ENCODE peak calls at places on chromosomes 13 and 19, in five cellular contexts. One of them, this sample, is unnamed.
A peak's percentile ranks its signal among the peaks of the same experiment; 100 is the strongest.

GRCh38 chr19:35451278-35452096 is 3.4 kb downstream of the FFAR2 start:
- DNase-seq in fibroblast of lung: no peak
- DNase-seq in HFF-Myc: no peak
- DNase-seq in DND-41: no peak
- DNase-seq in uterus: no peak
- DNase-seq in this sample: no peak

GRCh38 chr13:106919638-106920037 is 351.7 kb upstream of the ARGLU1 start:
- DNase-seq in fibroblast of lung: peak; percentile 7
- DNase-seq in HFF-Myc: no peak
- DNase-seq in DND-41: no peak
- DNase-seq in uterus: peak; percentile 55
- DNase-seq in this sample: no peak

GRCh38 chr13:50707533-50708096 is 135.9 kb downstream of the DLEU7 start:
- DNase-seq in fibroblast of lung: no peak
- DNase-seq in HFF-Myc: no peak
- DNase-seq in DND-41: peak; percentile 52
- DNase-seq in uterus: no peak
- DNase-seq in this sample: no peak

GRCh38 chr13:65914707-65915106 is 1315.4 kb downstream of the PCDH9 start:
- DNase-seq in fibroblast of lung: peak; percentile 73
- DNase-seq in HFF-Myc: no peak
- DNase-seq in DND-41: no peak
- DNase-seq in uterus: no peak
- DNase-seq in this sample: peak; percentile 33

GRCh38 chr19:45049073-45049736 is 10.4 kb downstream of the CLASRP start:
- DNase-seq in fibroblast of lung: no peak
- DNase-seq in HFF-Myc: no peak
- DNase-seq in DND-41: no peak
- DNase-seq in uterus: no peak
- DNase-seq in this sample: no peak

GRCh38 chr19:12954150-12954962 is 2.7 kb downstream of the GADD45GIP1 start:
- DNase-seq in fibroblast of lung: no peak
- DNase-seq in HFF-Myc: no peak
- DNase-seq in DND-41: no peak
- DNase-seq in uterus: no peak
- DNase-seq in this sample: no peak

GRCh38 chr13:87677334-87678234 is 6.4 kb downstream of the SLITRK5 start:
- DNase-seq in fibroblast of lung: no peak
- DNase-seq in HFF-Myc: no peak
- DNase-seq in DND-41: no peak
- DNase-seq in uterus: no peak
- DNase-seq in this sample: no peak

GRCh38 chr13:26406791-26407190 is 150.7 kb upstream of the WASF3 start:
- DNase-seq in fibroblast of lung: no peak
- DNase-seq in HFF-Myc: no peak
- DNase-seq in DND-41: no peak
- DNase-seq in uterus: no peak
- DNase-seq in this sample: no peak

GRCh38 chr13:104831823-104832222 is 1703.6 kb downstream of the EFNB2 start:
- DNase-seq in fibroblast of lung: no peak
- DNase-seq in HFF-Myc: no peak
- DNase-seq in DND-41: peak; percentile 78
- DNase-seq in uterus: no peak
- DNase-seq in this sample: no peak

GRCh38 chr19:1265611-1266115 is 3.5 kb upstream of the CIRBP start:
- DNase-seq in fibroblast of lung: peak; percentile 73
- DNase-seq in HFF-Myc: peak; percentile 45
- DNase-seq in DND-41: no peak
- DNase-seq in uterus: peak; percentile 75
- DNase-seq in this sample: no peak

GRCh38 chr19:47049307-47049700 is 880 bp upstream of the TMEM160 start:
- DNase-seq in fibroblast of lung: peak; percentile 74
- DNase-seq in HFF-Myc: peak; percentile 4
- DNase-seq in DND-41: no peak
- DNase-seq in uterus: no peak
- DNase-seq in this sample: peak; percentile 58

GRCh38 chr13:111359930-111360329 is 39.5 kb downstream of the TEX29 start:
- DNase-seq in fibroblast of lung: no peak
- DNase-seq in HFF-Myc: no peak
- DNase-seq in DND-41: no peak
- DNase-seq in uterus: no peak
- DNase-seq in this sample: no peak

GRCh38 chr13:99432637-99433542 is 68.4 kb upstream of the TM9SF2 start:
- DNase-seq in fibroblast of lung: peak; percentile 65
- DNase-seq in HFF-Myc: no peak
- DNase-seq in DND-41: peak; percentile 57
- DNase-seq in uterus: peak; percentile 28
- DNase-seq in this sample: peak; percentile 24

GRCh38 chr13:22744688-22745452 is 435.9 kb upstream of the SGCG start:
- DNase-seq in fibroblast of lung: no peak
- DNase-seq in HFF-Myc: no peak
- DNase-seq in DND-41: no peak
- DNase-seq in uterus: no peak
- DNase-seq in this sample: no peak

GRCh38 chr13:101751488-101751887 is 299.0 kb downstream of the ITGBL1 start:
- DNase-seq in fibroblast of lung: peak; percentile 59
- DNase-seq in HFF-Myc: peak; percentile 85
- DNase-seq in DND-41: no peak
- DNase-seq in uterus: no peak
- DNase-seq in this sample: peak; percentile 46

GRCh38 chr19:13083627-13084026 is 19.0 kb downstream of the LYL1 start:
- DNase-seq in fibroblast of lung: no peak
- DNase-seq in HFF-Myc: no peak
- DNase-seq in DND-41: no peak
- DNase-seq in uterus: no peak
- DNase-seq in this sample: no peak

GRCh38 chr13:106597190-106597589 is 29.3 kb upstream of the ARGLU1 start:
- DNase-seq in fibroblast of lung: no peak
- DNase-seq in HFF-Myc: no peak
- DNase-seq in DND-41: no peak
- DNase-seq in uterus: no peak
- DNase-seq in this sample: no peak

GRCh38 chr19:46394398-46394797 is 19.0 kb downstream of the CCDC8 start:
- DNase-seq in fibroblast of lung: peak; percentile 50
- DNase-seq in HFF-Myc: no peak
- DNase-seq in DND-41: no peak
- DNase-seq in uterus: no peak
- DNase-seq in this sample: no peak

GRCh38 chr13:93534181-93534700 is 307.6 kb downstream of the GPC6 start:
- DNase-seq in fibroblast of lung: peak; percentile 19
- DNase-seq in HFF-Myc: no peak
- DNase-seq in DND-41: no peak
- DNase-seq in uterus: no peak
- DNase-seq in this sample: no peak

GRCh38 chr19:32497386-32497785 is 83.6 kb upstream of the PDCD5 start:
- DNase-seq in fibroblast of lung: no peak
- DNase-seq in HFF-Myc: no peak
- DNase-seq in DND-41: no peak
- DNase-seq in uterus: no peak
- DNase-seq in this sample: no peak

GRCh38 chr13:61086052-61086451 is 329.6 kb downstream of the PCDH20 start:
- DNase-seq in fibroblast of lung: peak; percentile 41
- DNase-seq in HFF-Myc: no peak
- DNase-seq in DND-41: no peak
- DNase-seq in uterus: no peak
- DNase-seq in this sample: no peak

GRCh38 chr19:50046649-50047503 is 21.1 kb downstream of the ZNF473 start:
- DNase-seq in fibroblast of lung: no peak
- DNase-seq in HFF-Myc: no peak
- DNase-seq in DND-41: peak; percentile 56
- DNase-seq in uterus: no peak
- DNase-seq in this sample: no peak

GRCh38 chr19:20151617-20152145 is 15.3 kb upstream of the ZNF486 start:
- DNase-seq in fibroblast of lung: no peak
- DNase-seq in HFF-Myc: no peak
- DNase-seq in DND-41: no peak
- DNase-seq in uterus: no peak
- DNase-seq in this sample: no peak

GRCh38 chr13:102091231-102091630 is 310.6 kb downstream of the FGF14 start:
- DNase-seq in fibroblast of lung: peak; percentile 6
- DNase-seq in HFF-Myc: no peak
- DNase-seq in DND-41: no peak
- DNase-seq in uterus: no peak
- DNase-seq in this sample: no peak

GRCh38 chr13:48993150-48993549 is 17.4 kb downstream of the FNDC3A start:
- DNase-seq in fibroblast of lung: no peak
- DNase-seq in HFF-Myc: no peak
- DNase-seq in DND-41: no peak
- DNase-seq in uterus: no peak
- DNase-seq in this sample: no peak

GRCh38 chr19:11088508-11089253 is 582 bp upstream of the LDLR start:
- DNase-seq in fibroblast of lung: no peak
- DNase-seq in HFF-Myc: no peak
- DNase-seq in DND-41: no peak
- DNase-seq in uterus: no peak
- DNase-seq in this sample: no peak

GRCh38 chr19:12695997-12696365 is 450 bp downstream of the FBXW9 start:
- DNase-seq in fibroblast of lung: no peak
- DNase-seq in HFF-Myc: no peak
- DNase-seq in DND-41: peak; percentile 25
- DNase-seq in uterus: no peak
- DNase-seq in this sample: no peak

DNA sequence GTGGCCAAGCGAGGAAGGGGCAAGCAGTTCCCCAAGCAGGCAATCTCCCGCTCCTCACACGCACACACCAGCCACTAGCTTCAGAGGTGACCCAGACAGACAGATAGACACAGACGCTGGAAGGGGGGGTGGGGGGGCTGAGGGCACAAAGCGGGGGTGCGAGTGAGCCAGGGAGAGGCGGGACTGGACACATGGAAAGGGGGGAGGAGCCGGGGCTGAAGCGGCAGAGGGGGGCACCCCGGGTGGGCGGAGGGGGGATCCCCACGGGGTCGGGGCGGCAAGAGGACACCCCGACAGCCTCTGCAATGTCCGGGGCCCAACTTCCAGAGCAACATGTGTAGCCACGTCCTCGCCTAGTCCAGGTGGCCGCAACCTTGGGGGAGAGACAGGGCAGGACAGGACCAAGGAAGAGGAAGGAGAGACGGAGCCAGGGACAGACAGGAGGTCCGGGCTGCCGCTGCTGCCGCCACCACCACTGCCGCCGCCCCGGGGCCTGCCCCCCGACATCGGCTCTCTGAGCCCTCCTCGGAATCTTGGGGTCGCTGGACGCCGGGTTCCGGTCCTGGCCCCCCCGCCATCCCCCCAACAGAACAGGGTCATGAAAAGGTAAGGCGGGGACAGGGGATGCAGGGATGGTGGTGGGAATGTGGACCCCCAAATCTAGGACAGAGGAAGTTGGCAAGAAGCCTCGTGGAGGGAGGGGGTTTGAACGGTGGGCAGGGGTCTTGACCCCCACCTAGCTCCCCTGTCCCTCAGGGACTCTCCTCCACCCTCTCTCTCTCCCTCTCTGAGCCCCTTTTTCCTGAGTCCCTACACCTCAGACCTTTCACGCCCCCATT is 1.1 kb downstream of the GRIN2D start:
- DNase-seq in fibroblast of lung: no peak
- DNase-seq in HFF-Myc: no peak
- DNase-seq in DND-41: no peak
- DNase-seq in uterus: no peak
- DNase-seq in this sample: no peak
- H3K4me3 ChIP-seq in fibroblast of lung: no peak overlapping the region
- H3K4me3 ChIP-seq in HFF-Myc: no peak overlapping the region
- H3K4me3 ChIP-seq in DND-41: no peak overlapping the region
- H3K4me3 ChIP-seq in uterus: no peak overlapping the region
- H3K4me3 ChIP-seq in this sample: peak overlapping the region; percentile 51

DNA sequence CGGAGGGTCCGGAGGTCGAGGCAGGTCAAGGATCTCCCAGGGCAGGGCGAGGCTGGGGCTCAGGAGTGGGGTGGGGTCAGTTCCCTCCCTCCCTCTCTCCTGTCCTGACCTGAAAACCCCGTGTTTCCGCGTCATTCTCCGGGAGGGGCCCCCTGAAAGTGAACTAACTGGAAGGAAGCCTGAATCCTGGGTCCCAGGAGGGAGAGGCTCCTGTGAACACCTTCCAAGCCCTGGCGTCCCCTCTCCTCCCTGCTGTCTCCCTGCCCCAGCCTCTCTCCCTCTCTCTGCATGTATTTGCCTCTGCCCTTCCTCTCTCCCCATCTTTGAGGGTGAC is 741 bp upstream of the CADM4 start:
- DNase-seq in fibroblast of lung: no peak
- DNase-seq in HFF-Myc: no peak
- DNase-seq in DND-41: no peak
- DNase-seq in uterus: no peak
- DNase-seq in this sample: no peak
- H3K4me3 ChIP-seq in fibroblast of lung: no peak overlapping the region
- H3K4me3 ChIP-seq in HFF-Myc: peak overlapping the region; percentile 41
- H3K4me3 ChIP-seq in DND-41: peak overlapping the region; percentile 59
- H3K4me3 ChIP-seq in uterus: peak overlapping the region; percentile 49
- H3K4me3 ChIP-seq in this sample: peak overlapping the region; percentile 58

GRCh38 chr19:48637449-48637947 is 319 bp upstream of the DBP start:
- DNase-seq in fibroblast of lung: peak; percentile 99
- DNase-seq in HFF-Myc: peak; percentile 94
- DNase-seq in DND-41: peak; percentile 100
- DNase-seq in uterus: peak; percentile 100
- DNase-seq in this sample: peak; percentile 92

GRCh38 chr19:48637948-48638830 is 1.0 kb upstream of the DBP start:
- DNase-seq in fibroblast of lung: peak; percentile 96
- DNase-seq in HFF-Myc: peak; percentile 84
- DNase-seq in DND-41: peak; percentile 92
- DNase-seq in uterus: peak; percentile 92
- DNase-seq in this sample: peak; percentile 84

GRCh38 chr19:48639483-48640375 is 2.5 kb upstream of the DBP start:
- DNase-seq in fibroblast of lung: no peak
- DNase-seq in HFF-Myc: no peak
- DNase-seq in DND-41: no peak
- DNase-seq in uterus: peak; percentile 48
- DNase-seq in this sample: no peak

GRCh38 chr19:48636859-48637448 is at the start of gene DBP:
- DNase-seq in fibroblast of lung: no peak
- DNase-seq in HFF-Myc: no peak
- DNase-seq in DND-41: no peak
- DNase-seq in uterus: no peak
- DNase-seq in this sample: no peak

DNA sequence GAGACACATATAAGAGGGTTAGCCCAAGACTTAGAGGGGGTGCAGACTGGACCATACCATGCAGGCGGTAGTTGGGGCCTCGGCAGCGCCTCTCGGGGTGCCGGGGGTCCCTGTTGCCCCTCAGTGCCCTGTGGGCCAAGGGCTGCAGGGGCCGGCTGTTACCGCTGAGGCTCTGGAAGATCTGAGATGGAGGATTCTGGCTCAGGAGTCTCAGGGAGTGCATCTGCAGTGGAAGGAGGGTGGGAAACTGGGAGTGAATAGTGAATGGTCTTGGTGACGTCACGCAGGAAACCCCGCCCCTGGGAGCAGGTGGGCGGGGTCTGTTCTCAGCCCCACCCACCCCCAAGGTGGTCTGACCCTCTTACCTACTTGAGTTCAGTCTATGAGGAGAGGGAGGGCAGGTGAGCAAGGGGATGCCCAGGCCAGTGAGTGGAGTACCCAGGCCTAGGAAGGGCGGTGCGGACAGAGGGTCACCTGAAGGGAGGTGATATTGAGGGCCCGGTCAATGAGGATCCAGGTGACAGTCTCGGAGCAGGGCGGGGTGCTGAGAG is 1.7 kb upstream of the DBP start:
- DNase-seq in fibroblast of lung: no peak
- DNase-seq in HFF-Myc: no peak
- DNase-seq in DND-41: peak; percentile 39
- DNase-seq in uterus: peak; percentile 55
- DNase-seq in this sample: no peak
- H3K4me3 ChIP-seq in fibroblast of lung: peak overlapping the region; percentile 81
- H3K4me3 ChIP-seq in HFF-Myc: no peak overlapping the region
- H3K4me3 ChIP-seq in DND-41: peak overlapping the region; percentile 59
- H3K4me3 ChIP-seq in uterus: no peak overlapping the region
- H3K4me3 ChIP-seq in this sample: no peak overlapping the region

GRCh38 chr19:42132030-42132628 is at the start of gene POU2F2:
- DNase-seq in fibroblast of lung: no peak
- DNase-seq in HFF-Myc: no peak
- DNase-seq in DND-41: peak; percentile 91
- DNase-seq in uterus: no peak
- DNase-seq in this sample: no peak
- H3K4me3 ChIP-seq in fibroblast of lung: peak within 1 kb of the TSS; percentile 29
- H3K4me3 ChIP-seq in HFF-Myc: peak within 1 kb of the TSS; percentile 56
- H3K4me3 ChIP-seq in DND-41: peak within 1 kb of the TSS; percentile 61
- H3K4me3 ChIP-seq in uterus: no peak within 1 kb of the TSS
- H3K4me3 ChIP-seq in this sample: peak within 1 kb of the TSS; percentile 62

This sample was measured in AG04449.